ENCODE peak calls at places on chromosomes 2 and 18, in four cellular contexts. K is left lung, Z is brain microvascular endothelial cell, W is choroid plexus epithelial cell. R is an unnamed sample.

GRCh38 chr2:27703638-27704341 is 40.1 kb downstream of the SLC4A1AP start:
- DNase-seq in K (peak; percentile 82), Z (peak; percentile 88), W (peak; percentile 92), R (peak; percentile 89)

GRCh38 chr18:45755936-45756335 is 32.0 kb downstream of the SLC14A1 start:
- DNase-seq in K (no peak), Z (peak; percentile 63), W (peak; percentile 61), R (peak; percentile 91)

GRCh38 chr2:219398721-219399333 is 11.1 kb upstream of the DNPEP start:
- DNase-seq in W (peak; percentile 13), K (no peak), Z (no peak), R (no peak)

GRCh38 chr2:15939556-15939853 is 845 bp upstream of the MYCN start:
- DNase-seq in K (peak; percentile 59), W (no peak), Z (no peak), R (no peak)

GRCh38 chr2:135004005-135004746 is 43.1 kb downstream of the MAP3K19 start:
- DNase-seq in W (peak; percentile 80), K (peak; percentile 64), Z (peak; percentile 56), R (peak; percentile 29)

GRCh38 chr2:74619651-74620297 is 28.4 kb downstream of the M1AP start:
- DNase-seq in Z (no peak), K (no peak), W (no peak), R (no peak)

GRCh38 chr2:191625016-191625415 is 52.9 kb upstream of the NABP1 start:
- DNase-seq in W (peak; percentile 86), Z (peak; percentile 69), K (no peak), R (no peak)

GRCh38 chr2:169006665-169007064 is 24.5 kb downstream of the ABCB11 start:
- DNase-seq in K (no peak), W (no peak), Z (no peak), R (no peak)

GRCh38 chr2:136253288-136254004 is 135.5 kb upstream of the CXCR4 start:
- DNase-seq in K (peak; percentile 84), W (no peak), Z (no peak), R (no peak)

GRCh38 chr2:27705851-27706622 is 42.3 kb downstream of the SLC4A1AP start:
- DNase-seq in K (peak; percentile 68), W (peak; percentile 90), Z (peak; percentile 92), R (peak; percentile 94)

GRCh38 chr2:39701137-39701536 is 35.4 kb downstream of the TMEM178A start:
- DNase-seq in W (no peak), K (no peak), Z (no peak), R (no peak)

GRCh38 chr2:96140941-96141623 is 2.8 kb upstream of the ASTL start:
- DNase-seq in W (no peak), K (no peak), Z (no peak), R (no peak)

GRCh38 chr2:134137182-134137595 is 116.7 kb upstream of the MGAT5 start:
- DNase-seq in W (peak; percentile 63), Z (no peak), K (peak; percentile 72), R (no peak)

GRCh38 chr2:164066095-164066494 is 330.3 kb upstream of the FIGN start:
- DNase-seq in Z (no peak), W (no peak), K (no peak), R (no peak)

GRCh38 chr18:2997429-2997828 is 15.5 kb downstream of the LPIN2 start:
- DNase-seq in K (no peak), Z (no peak), W (no peak), R (no peak)

GRCh38 chr18:31233550-31234306 is 71.1 kb upstream of the DSC1 start:
- DNase-seq in Z (no peak), K (no peak), W (no peak), R (peak; percentile 33)

GRCh38 chr2:12259497-12259896 is 457.2 kb upstream of the TRIB2 start:
- DNase-seq in W (no peak), Z (no peak), K (no peak), R (no peak)

DNA sequence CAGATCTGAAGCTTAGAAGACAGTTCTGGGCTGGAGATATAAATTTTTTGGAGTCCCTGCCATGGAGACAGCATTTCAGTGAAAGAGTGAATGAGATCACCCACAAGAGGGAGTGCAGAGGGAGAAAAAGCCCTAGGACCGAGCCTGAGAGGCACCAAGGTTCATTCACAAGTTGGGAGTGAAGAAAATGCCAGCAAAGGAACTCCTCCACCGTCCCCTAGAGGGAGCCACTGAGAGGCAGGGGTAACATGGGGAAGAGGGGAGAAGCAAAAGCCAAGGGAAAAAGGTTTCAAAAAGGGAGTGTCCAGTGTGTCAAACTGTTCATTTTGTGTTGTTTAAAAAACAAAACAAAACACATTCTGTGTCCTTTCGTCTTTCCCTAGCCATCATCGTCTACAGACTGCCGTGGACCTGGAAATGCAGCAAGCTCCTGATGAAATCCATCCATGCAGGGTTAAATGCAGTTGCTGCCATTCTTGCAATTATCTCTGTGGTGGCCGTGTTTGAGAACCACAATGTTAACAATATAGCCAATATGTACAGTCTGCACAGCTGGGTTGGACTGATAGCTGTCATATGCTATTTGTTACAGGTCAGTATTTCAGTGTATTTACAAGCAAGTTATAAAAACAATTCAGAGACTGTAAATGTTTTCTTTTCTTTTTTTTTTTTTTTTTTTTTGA is 19.1 kb downstream of the CYBRD1 start:
- DNase-seq in W (no peak), Z (no peak), K (no peak), R (no peak)
- TF ChIP-seq CTCF in W (peak; percentile 56), Z (peak; percentile 69), K (peak; percentile 26), R (peak; percentile 55)

DNA sequence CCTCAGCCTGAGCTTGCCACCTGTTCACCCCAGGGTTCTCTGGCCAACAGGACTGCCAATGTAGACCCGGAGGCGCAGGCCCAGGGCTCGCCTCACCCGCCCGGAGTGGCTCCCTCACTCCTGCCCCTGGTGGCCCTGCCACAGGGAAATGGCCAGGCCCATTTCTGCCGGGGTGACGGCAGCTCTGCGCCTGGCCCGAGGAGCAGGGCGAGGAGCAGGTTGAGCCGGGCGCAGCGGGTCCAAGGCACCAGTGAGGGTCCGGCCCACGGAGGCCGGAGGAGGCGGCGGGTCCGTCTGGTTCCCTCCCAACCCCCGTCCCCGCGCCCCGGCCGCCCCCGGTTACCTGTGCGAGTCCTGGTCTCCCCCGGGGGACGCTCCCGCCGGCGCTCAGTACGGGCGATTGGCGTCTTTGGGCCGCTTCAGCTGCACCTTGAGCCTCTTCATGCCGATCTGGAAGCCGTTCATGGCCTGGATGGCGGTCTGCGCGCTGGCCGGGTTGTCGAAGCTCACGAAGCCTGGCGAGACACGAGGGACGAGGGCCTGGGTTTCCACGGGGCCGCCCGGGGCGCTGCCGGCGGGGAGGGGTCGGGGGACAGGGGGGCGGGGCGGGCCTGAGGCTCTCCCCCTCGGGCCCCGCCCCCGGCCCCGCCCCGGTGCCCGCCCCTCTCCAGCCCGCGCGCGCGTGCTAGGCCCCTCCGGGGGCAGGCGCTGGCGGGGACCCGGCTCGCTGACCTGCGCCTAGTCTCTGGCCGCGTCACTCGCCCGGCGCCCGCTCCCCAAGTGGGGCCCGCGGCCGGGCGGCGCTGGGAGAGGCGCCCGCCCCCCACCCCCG is 312.0 kb downstream of the CELF4 start:
- DNase-seq in W (no peak), Z (no peak), K (no peak), R (no peak)
- H3K4me3 ChIP-seq in W (no peak overlapping the region), Z (peak overlapping the region; percentile 27), K (peak overlapping the region; percentile 38), R (peak overlapping the region; percentile 36)

GRCh38 chr18:8614875-8615274 is 5.6 kb downstream of the RAB12 start:
- DNase-seq in K (no peak), Z (no peak), W (no peak), R (no peak)

GRCh38 chr18:8619041-8619440 is 9.8 kb downstream of the RAB12 start:
- DNase-seq in W (no peak), Z (no peak), K (no peak), R (no peak)

GRCh38 chr18:8615397-8616025 is 6.3 kb downstream of the RAB12 start:
- DNase-seq in K (no peak), Z (peak; percentile 88), W (peak; percentile 89), R (peak; percentile 91)

GRCh38 chr18:8617907-8618306 is 8.7 kb downstream of the RAB12 start:
- DNase-seq in K (no peak), Z (no peak), W (no peak), R (no peak)

GRCh38 chr18:8616026-8616401 is 6.8 kb downstream of the RAB12 start:
- DNase-seq in W (no peak), Z (no peak), K (no peak), R (no peak)
- TF ChIP-seq CTCF in W (no peak), Z (no peak), K (no peak), R (no peak)

GRCh38 chr2:54289942-54290702 is 34.1 kb upstream of the TSPYL6 start:
- DNase-seq in W (no peak), Z (no peak), K (no peak), R (no peak)
- H3K4me3 ChIP-seq in W (peak overlapping the region; percentile 29), Z (no peak overlapping the region), K (no peak overlapping the region), R (no peak overlapping the region)

DNA sequence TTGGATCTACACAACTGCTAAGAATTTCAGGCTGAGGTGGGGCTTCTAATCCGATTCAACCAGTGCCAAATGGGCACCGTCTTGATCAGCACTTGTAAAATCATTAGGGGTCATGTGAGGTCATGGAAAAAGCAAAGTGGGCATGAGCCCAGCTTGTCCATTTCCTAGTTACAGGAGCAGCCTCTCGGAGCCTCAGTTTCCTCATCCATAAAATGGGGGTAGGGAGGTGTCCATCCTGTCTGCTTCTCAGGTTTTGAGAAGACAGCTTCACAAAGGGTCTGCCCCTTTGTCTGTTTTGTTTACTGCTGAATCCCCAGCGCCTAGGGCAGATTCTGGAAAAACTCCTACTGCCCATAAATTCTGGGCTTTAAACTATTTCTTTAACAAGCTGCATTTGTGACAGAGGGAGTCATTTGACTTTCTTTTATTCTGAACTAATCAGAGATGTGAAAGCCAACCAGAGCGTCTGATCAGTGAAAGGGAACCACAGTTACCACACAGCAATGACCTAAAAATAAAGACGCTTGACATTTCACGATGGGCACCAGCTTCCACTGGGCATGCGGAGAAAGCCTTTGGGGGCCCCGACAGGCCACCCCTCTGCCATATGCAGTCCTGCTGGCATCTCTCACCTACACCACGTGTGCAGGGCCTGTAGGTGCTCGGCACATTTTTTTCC is 38.8 kb downstream of the DNMT3A start:
- DNase-seq in W (no peak), K (no peak), Z (no peak), R (no peak)
- TF ChIP-seq CTCF in W (no peak), K (no peak), Z (no peak), R (no peak)

DNA sequence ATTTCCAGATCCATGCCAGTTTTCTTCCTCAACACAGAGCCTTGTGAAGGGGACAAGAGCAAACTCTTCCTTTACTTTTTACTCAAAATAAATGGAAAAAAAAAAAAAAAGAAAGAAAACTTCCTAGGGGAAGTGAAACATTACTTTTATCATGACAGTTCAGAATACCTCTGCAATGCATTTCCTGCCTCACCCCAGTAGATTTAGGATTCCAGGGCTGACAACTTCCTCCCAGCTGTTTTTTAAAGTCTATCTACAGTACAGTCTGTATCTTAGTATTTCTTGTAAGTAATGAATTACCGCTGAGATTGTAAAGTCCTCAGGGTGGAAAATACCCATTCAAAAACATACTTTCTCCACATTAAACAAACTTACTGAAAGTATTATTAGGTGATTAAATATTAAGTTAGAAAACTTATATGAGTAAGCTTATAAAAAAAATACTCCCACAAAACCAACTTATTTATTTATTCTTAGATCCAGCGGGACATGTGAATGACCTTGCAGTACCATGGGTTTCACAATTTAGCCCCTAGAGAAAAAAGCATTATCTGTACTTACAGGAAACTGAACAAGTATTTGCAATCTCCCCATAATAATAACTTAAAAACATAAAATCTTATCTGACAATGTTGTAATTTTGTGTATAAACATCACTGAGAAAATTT is 117.7 kb downstream of the RBMS1 start:
- DNase-seq in Z (no peak), W (peak; percentile 81), K (no peak), R (no peak)
- H3K4me3 ChIP-seq in Z (no peak overlapping the region), W (no peak overlapping the region), K (no peak overlapping the region), R (no peak overlapping the region)

R was measured in astrocyte of the cerebellum.